ENCODE peak calls at places on chromosome 19, in ten cellular contexts. One of them, this sample, is unnamed.

GRCh38 chr19:10952809-10953208 is 8.0 kb upstream of the SMARCA4 start:
- DNase-seq in NCI-H1105 treated with DMSO at 0.1 percent for 48 hours: no peak
- DNase-seq in HTR-8/SVneo: no peak
- DNase-seq in choroid plexus epithelial cell: no peak
- DNase-seq in heart left ventricle: no peak
- DNase-seq in kidney epithelial cell: no peak
- DNase-seq in NCI-H146: no peak
- DNase-seq in naive B cell: no peak
- DNase-seq in A172: no peak
- DNase-seq in NCI-H1436: no peak
- DNase-seq in this sample: no peak

GRCh38 chr19:38268539-38268938 is 4.2 kb downstream of the SPINT2 start:
- DNase-seq in NCI-H1105 treated with DMSO at 0.1 percent for 48 hours: no peak
- DNase-seq in HTR-8/SVneo: no peak
- DNase-seq in choroid plexus epithelial cell: no peak
- DNase-seq in heart left ventricle: no peak
- DNase-seq in kidney epithelial cell: no peak
- DNase-seq in NCI-H146: no peak
- DNase-seq in naive B cell: no peak
- DNase-seq in A172: no peak
- DNase-seq in NCI-H1436: no peak
- DNase-seq in this sample: no peak

GRCh38 chr19:58509731-58510083 is 2.1 kb downstream of the SLC27A5 start:
- DNase-seq in NCI-H1105 treated with DMSO at 0.1 percent for 48 hours: no peak
- DNase-seq in HTR-8/SVneo: no peak
- DNase-seq in choroid plexus epithelial cell: no peak
- DNase-seq in heart left ventricle: no peak
- DNase-seq in kidney epithelial cell: no peak
- DNase-seq in NCI-H146: no peak
- DNase-seq in naive B cell: no peak
- DNase-seq in A172: no peak
- DNase-seq in NCI-H1436: no peak
- DNase-seq in this sample: no peak

GRCh38 chr19:42184401-42184861 is 33.0 kb downstream of the DEDD2 start:
- DNase-seq in NCI-H1105 treated with DMSO at 0.1 percent for 48 hours: peak
- DNase-seq in HTR-8/SVneo: peak
- DNase-seq in choroid plexus epithelial cell: peak
- DNase-seq in heart left ventricle: peak
- DNase-seq in kidney epithelial cell: no peak
- DNase-seq in NCI-H146: peak
- DNase-seq in naive B cell: peak
- DNase-seq in A172: peak
- DNase-seq in NCI-H1436: peak
- DNase-seq in this sample: peak

GRCh38 chr19:43782311-43782660 is 1.5 kb upstream of the KCNN4 start:
- DNase-seq in NCI-H1105 treated with DMSO at 0.1 percent for 48 hours: no peak
- DNase-seq in HTR-8/SVneo: no peak
- DNase-seq in choroid plexus epithelial cell: no peak
- DNase-seq in heart left ventricle: no peak
- DNase-seq in kidney epithelial cell: no peak
- DNase-seq in NCI-H146: no peak
- DNase-seq in naive B cell: no peak
- DNase-seq in A172: no peak
- DNase-seq in NCI-H1436: no peak
- DNase-seq in this sample: no peak

GRCh38 chr19:30375651-30376050 is 3.5 kb downstream of the ZNF536 start:
- DNase-seq in NCI-H1105 treated with DMSO at 0.1 percent for 48 hours: no peak
- DNase-seq in HTR-8/SVneo: no peak
- DNase-seq in choroid plexus epithelial cell: no peak
- DNase-seq in heart left ventricle: no peak
- DNase-seq in kidney epithelial cell: no peak
- DNase-seq in NCI-H146: no peak
- DNase-seq in naive B cell: no peak
- DNase-seq in A172: no peak
- DNase-seq in NCI-H1436: no peak
- DNase-seq in this sample: no peak

GRCh38 chr19:1065606-1066109 is 1.3 kb upstream of the ARHGAP45 start:
- DNase-seq in NCI-H1105 treated with DMSO at 0.1 percent for 48 hours: no peak
- DNase-seq in HTR-8/SVneo: no peak
- DNase-seq in choroid plexus epithelial cell: no peak
- DNase-seq in heart left ventricle: no peak
- DNase-seq in kidney epithelial cell: peak
- DNase-seq in NCI-H146: no peak
- DNase-seq in naive B cell: no peak
- DNase-seq in A172: peak
- DNase-seq in NCI-H1436: no peak
- DNase-seq in this sample: no peak

GRCh38 chr19:57338798-57339378 is 12.2 kb upstream of the ZNF304 start:
- DNase-seq in NCI-H1105 treated with DMSO at 0.1 percent for 48 hours: no peak
- DNase-seq in HTR-8/SVneo: no peak
- DNase-seq in choroid plexus epithelial cell: peak
- DNase-seq in heart left ventricle: peak
- DNase-seq in kidney epithelial cell: no peak
- DNase-seq in NCI-H146: no peak
- DNase-seq in naive B cell: no peak
- DNase-seq in A172: peak
- DNase-seq in NCI-H1436: no peak
- DNase-seq in this sample: no peak

GRCh38 chr19:33532859-33533455 is 11.4 kb upstream of the PEPD start:
- DNase-seq in NCI-H1105 treated with DMSO at 0.1 percent for 48 hours: no peak
- DNase-seq in HTR-8/SVneo: no peak
- DNase-seq in choroid plexus epithelial cell: no peak
- DNase-seq in heart left ventricle: no peak
- DNase-seq in kidney epithelial cell: no peak
- DNase-seq in NCI-H146: no peak
- DNase-seq in naive B cell: no peak
- DNase-seq in A172: no peak
- DNase-seq in NCI-H1436: no peak
- DNase-seq in this sample: no peak

GRCh38 chr19:39078436-39079200 is 5.5 kb upstream of the ACP7 start:
- DNase-seq in NCI-H1105 treated with DMSO at 0.1 percent for 48 hours: no peak
- DNase-seq in HTR-8/SVneo: peak
- DNase-seq in choroid plexus epithelial cell: peak
- DNase-seq in heart left ventricle: no peak
- DNase-seq in kidney epithelial cell: peak
- DNase-seq in NCI-H146: no peak
- DNase-seq in naive B cell: no peak
- DNase-seq in A172: peak
- DNase-seq in NCI-H1436: no peak
- DNase-seq in this sample: peak

GRCh38 chr19:39969266-39969665 is 1.7 kb upstream of the PSMC4 start:
- DNase-seq in NCI-H1105 treated with DMSO at 0.1 percent for 48 hours: no peak
- DNase-seq in HTR-8/SVneo: no peak
- DNase-seq in choroid plexus epithelial cell: peak
- DNase-seq in heart left ventricle: no peak
- DNase-seq in kidney epithelial cell: no peak
- DNase-seq in NCI-H146: no peak
- DNase-seq in naive B cell: no peak
- DNase-seq in A172: no peak
- DNase-seq in NCI-H1436: no peak
- DNase-seq in this sample: no peak

GRCh38 chr19:29013988-29014387 is 199.0 kb downstream of the UQCRFS1 start:
- DNase-seq in NCI-H1105 treated with DMSO at 0.1 percent for 48 hours: no peak
- DNase-seq in HTR-8/SVneo: no peak
- DNase-seq in choroid plexus epithelial cell: no peak
- DNase-seq in heart left ventricle: no peak
- DNase-seq in kidney epithelial cell: no peak
- DNase-seq in NCI-H146: no peak
- DNase-seq in naive B cell: no peak
- DNase-seq in A172: no peak
- DNase-seq in NCI-H1436: no peak
- DNase-seq in this sample: no peak

GRCh38 chr19:3520166-3521103 is 14.3 kb downstream of the FZR1 start:
- DNase-seq in NCI-H1105 treated with DMSO at 0.1 percent for 48 hours: no peak
- DNase-seq in HTR-8/SVneo: no peak
- DNase-seq in choroid plexus epithelial cell: no peak
- DNase-seq in heart left ventricle: no peak
- DNase-seq in kidney epithelial cell: no peak
- DNase-seq in NCI-H146: no peak
- DNase-seq in naive B cell: no peak
- DNase-seq in A172: no peak
- DNase-seq in NCI-H1436: no peak
- DNase-seq in this sample: no peak

GRCh38 chr19:46081928-46082727 is 41.3 kb upstream of the IGFL4 start:
- DNase-seq in NCI-H1105 treated with DMSO at 0.1 percent for 48 hours: peak
- DNase-seq in HTR-8/SVneo: peak
- DNase-seq in choroid plexus epithelial cell: peak
- DNase-seq in heart left ventricle: no peak
- DNase-seq in kidney epithelial cell: no peak
- DNase-seq in NCI-H146: peak
- DNase-seq in naive B cell: no peak
- DNase-seq in A172: peak
- DNase-seq in NCI-H1436: peak
- DNase-seq in this sample: peak

GRCh38 chr19:45175663-45176345 is 2.2 kb downstream of the TRAPPC6A start:
- DNase-seq in NCI-H1105 treated with DMSO at 0.1 percent for 48 hours: no peak
- DNase-seq in HTR-8/SVneo: no peak
- DNase-seq in choroid plexus epithelial cell: no peak
- DNase-seq in heart left ventricle: no peak
- DNase-seq in kidney epithelial cell: no peak
- DNase-seq in NCI-H146: peak
- DNase-seq in naive B cell: no peak
- DNase-seq in A172: no peak
- DNase-seq in NCI-H1436: no peak
- DNase-seq in this sample: no peak

GRCh38 chr19:33393286-33394005 is 19.9 kb downstream of the CEBPG start:
- DNase-seq in NCI-H1105 treated with DMSO at 0.1 percent for 48 hours: no peak
- DNase-seq in HTR-8/SVneo: no peak
- DNase-seq in choroid plexus epithelial cell: no peak
- DNase-seq in heart left ventricle: no peak
- DNase-seq in kidney epithelial cell: no peak
- DNase-seq in NCI-H146: peak
- DNase-seq in naive B cell: no peak
- DNase-seq in A172: no peak
- DNase-seq in NCI-H1436: no peak
- DNase-seq in this sample: no peak

GRCh38 chr19:32692727-32693061 is 1.1 kb downstream of the NUDT19 start:
- DNase-seq in NCI-H1105 treated with DMSO at 0.1 percent for 48 hours: no peak
- DNase-seq in HTR-8/SVneo: no peak
- DNase-seq in choroid plexus epithelial cell: no peak
- DNase-seq in heart left ventricle: no peak
- DNase-seq in kidney epithelial cell: no peak
- DNase-seq in NCI-H146: no peak
- DNase-seq in naive B cell: no peak
- DNase-seq in A172: no peak
- DNase-seq in NCI-H1436: no peak
- DNase-seq in this sample: no peak

GRCh38 chr19:7069042-7069903 is at the start of gene ZNF557:
- DNase-seq in NCI-H1105 treated with DMSO at 0.1 percent for 48 hours: peak
- DNase-seq in HTR-8/SVneo: peak
- DNase-seq in choroid plexus epithelial cell: peak
- DNase-seq in heart left ventricle: peak
- DNase-seq in kidney epithelial cell: peak
- DNase-seq in NCI-H146: peak
- DNase-seq in naive B cell: peak
- DNase-seq in A172: peak
- DNase-seq in NCI-H1436: peak
- DNase-seq in this sample: peak

GRCh38 chr19:4970558-4971423 is 1.9 kb downstream of the KDM4B start:
- DNase-seq in NCI-H1105 treated with DMSO at 0.1 percent for 48 hours: peak
- DNase-seq in HTR-8/SVneo: no peak
- DNase-seq in choroid plexus epithelial cell: peak
- DNase-seq in heart left ventricle: no peak
- DNase-seq in kidney epithelial cell: no peak
- DNase-seq in NCI-H146: peak
- DNase-seq in naive B cell: no peak
- DNase-seq in A172: no peak
- DNase-seq in NCI-H1436: no peak
- DNase-seq in this sample: no peak

GRCh38 chr19:35775298-35776101 is at the start of gene ARHGAP33:
- DNase-seq in NCI-H1105 treated with DMSO at 0.1 percent for 48 hours: peak
- DNase-seq in HTR-8/SVneo: peak
- DNase-seq in choroid plexus epithelial cell: peak
- DNase-seq in heart left ventricle: peak
- DNase-seq in kidney epithelial cell: peak
- DNase-seq in NCI-H146: peak
- DNase-seq in naive B cell: peak
- DNase-seq in A172: peak
- DNase-seq in NCI-H1436: peak
- DNase-seq in this sample: peak

GRCh38 chr19:13588953-13589833 is 82.9 kb upstream of the CACNA1A start:
- DNase-seq in NCI-H1105 treated with DMSO at 0.1 percent for 48 hours: peak
- DNase-seq in HTR-8/SVneo: peak
- DNase-seq in choroid plexus epithelial cell: peak
- DNase-seq in heart left ventricle: peak
- DNase-seq in kidney epithelial cell: no peak
- DNase-seq in NCI-H146: peak
- DNase-seq in naive B cell: peak
- DNase-seq in A172: peak
- DNase-seq in NCI-H1436: peak
- DNase-seq in this sample: peak

GRCh38 chr19:10499550-10500246 is 3.5 kb downstream of the KEAP1 start:
- DNase-seq in NCI-H1105 treated with DMSO at 0.1 percent for 48 hours: no peak
- DNase-seq in HTR-8/SVneo: no peak
- DNase-seq in choroid plexus epithelial cell: no peak
- DNase-seq in heart left ventricle: no peak
- DNase-seq in kidney epithelial cell: no peak
- DNase-seq in NCI-H146: no peak
- DNase-seq in naive B cell: no peak
- DNase-seq in A172: no peak
- DNase-seq in NCI-H1436: no peak
- DNase-seq in this sample: no peak

GRCh38 chr19:56720281-56720680 is 48.7 kb upstream of the ZNF835 start:
- DNase-seq in NCI-H1105 treated with DMSO at 0.1 percent for 48 hours: peak
- DNase-seq in HTR-8/SVneo: no peak
- DNase-seq in choroid plexus epithelial cell: no peak
- DNase-seq in heart left ventricle: peak
- DNase-seq in kidney epithelial cell: no peak
- DNase-seq in NCI-H146: no peak
- DNase-seq in naive B cell: no peak
- DNase-seq in A172: no peak
- DNase-seq in NCI-H1436: no peak
- DNase-seq in this sample: peak

GRCh38 chr19:46656541-46656940 is 4.4 kb downstream of the DACT3 start:
- DNase-seq in NCI-H1105 treated with DMSO at 0.1 percent for 48 hours: no peak
- DNase-seq in HTR-8/SVneo: no peak
- DNase-seq in choroid plexus epithelial cell: no peak
- DNase-seq in heart left ventricle: no peak
- DNase-seq in kidney epithelial cell: no peak
- DNase-seq in NCI-H146: no peak
- DNase-seq in naive B cell: no peak
- DNase-seq in A172: no peak
- DNase-seq in NCI-H1436: no peak
- DNase-seq in this sample: no peak

GRCh38 chr19:39154084-39154625 is 28.6 kb downstream of the PAK4 start:
- DNase-seq in NCI-H1105 treated with DMSO at 0.1 percent for 48 hours: no peak
- DNase-seq in HTR-8/SVneo: no peak
- DNase-seq in choroid plexus epithelial cell: no peak
- DNase-seq in heart left ventricle: no peak
- DNase-seq in kidney epithelial cell: no peak
- DNase-seq in NCI-H146: no peak
- DNase-seq in naive B cell: no peak
- DNase-seq in A172: no peak
- DNase-seq in NCI-H1436: no peak
- DNase-seq in this sample: no peak

GRCh38 chr19:28535352-28535775 is 677.6 kb downstream of the UQCRFS1 start:
- DNase-seq in NCI-H1105 treated with DMSO at 0.1 percent for 48 hours: no peak
- DNase-seq in HTR-8/SVneo: no peak
- DNase-seq in choroid plexus epithelial cell: no peak
- DNase-seq in heart left ventricle: no peak
- DNase-seq in kidney epithelial cell: no peak
- DNase-seq in NCI-H146: no peak
- DNase-seq in naive B cell: no peak
- DNase-seq in A172: no peak
- DNase-seq in NCI-H1436: no peak
- DNase-seq in this sample: no peak

GRCh38 chr19:21581646-21582045 is 76.2 kb downstream of the ZNF429 start:
- DNase-seq in NCI-H1105 treated with DMSO at 0.1 percent for 48 hours: no peak
- DNase-seq in HTR-8/SVneo: no peak
- DNase-seq in choroid plexus epithelial cell: no peak
- DNase-seq in heart left ventricle: no peak
- DNase-seq in kidney epithelial cell: no peak
- DNase-seq in NCI-H146: peak
- DNase-seq in naive B cell: no peak
- DNase-seq in A172: no peak
- DNase-seq in NCI-H1436: no peak
- DNase-seq in this sample: no peak

GRCh38 chr19:6674868-6675305 is 4.9 kb upstream of the TNFSF14 start:
- DNase-seq in NCI-H1105 treated with DMSO at 0.1 percent for 48 hours: no peak
- DNase-seq in HTR-8/SVneo: peak
- DNase-seq in choroid plexus epithelial cell: peak
- DNase-seq in heart left ventricle: peak
- DNase-seq in kidney epithelial cell: peak
- DNase-seq in NCI-H146: no peak
- DNase-seq in naive B cell: no peak
- DNase-seq in A172: peak
- DNase-seq in NCI-H1436: no peak
- DNase-seq in this sample: no peak

This sample was measured in hippocampal formation.